ENCODE peak calls at places on chromosomes 12 and 14, in eight cellular contexts. M is PC-3; R is CD8-positive, alpha-beta memory T cell; F is right cardiac atrium; P is cardiac muscle cell; L is CD8-positive, alpha-beta T cell; S is transverse colon; D is RWPE2. X is an unnamed sample. For H3K27me3, the result is how much of the 10 kb centered on the place peaks cover.

GRCh38 chr12:49892084-49892731 is 11.5 kb downstream of the FAIM2 start:
- DNase-seq in M (no peak), R (no peak), F (no peak), P (no peak), L (no peak), S (no peak), D (peak), X (no peak)

GRCh38 chr14:65080954-65081747 is 21.2 kb downstream of the MAX start:
- DNase-seq in M (no peak), R (no peak), F (no peak), P (no peak), L (no peak), S (peak), D (no peak), X (no peak)

GRCh38 chr12:32261638-32262037 is 137.7 kb upstream of the FGD4 start:
- DNase-seq in M (no peak), R (no peak), F (no peak), P (no peak), L (no peak), S (no peak), D (no peak), X (no peak)

GRCh38 chr12:116455540-116456306 is 103.5 kb upstream of the MAP1LC3B2 start:
- DNase-seq in M (peak), R (no peak), F (peak), P (no peak), L (no peak), S (peak), D (no peak), X (peak)

GRCh38 chr14:68584786-68585185 is 208.1 kb downstream of the ZFP36L1 start:
- DNase-seq in M (no peak), R (no peak), F (peak), P (no peak), L (no peak), S (no peak), D (no peak), X (peak)

GRCh38 chr12:12913626-12914388 is 22.4 kb downstream of the GPRC5A start:
- DNase-seq in M (no peak), R (no peak), F (no peak), P (peak), L (no peak), S (no peak), D (no peak), X (no peak)

GRCh38 chr14:30223385-30223785 is 295.7 kb upstream of the PRKD1 start:
- DNase-seq in M (peak), R (no peak), F (peak), P (no peak), L (no peak), S (peak), D (peak), X (peak)

GRCh38 chr12:171743-172705 is 41.9 kb downstream of the SLC6A12 start:
- DNase-seq in M (no peak), R (no peak), F (peak), P (no peak), L (no peak), S (peak), D (no peak), X (no peak)

GRCh38 chr12:97941686-97942354 is 479.2 kb downstream of the RMST start:
- DNase-seq in M (peak), R (no peak), F (no peak), P (no peak), L (no peak), S (no peak), D (no peak), X (no peak)

GRCh38 chr12:104177663-104178501 is 37.7 kb upstream of the TXNRD1 start:
- DNase-seq in M (peak), R (no peak), F (peak), P (no peak), L (no peak), S (peak), D (no peak), X (peak)

GRCh38 chr12:57240926-57241555 is 9.9 kb downstream of the STAC3 start:
- DNase-seq in M (peak), R (no peak), F (no peak), P (no peak), L (no peak), S (peak), D (no peak), X (no peak)

GRCh38 chr14:79732911-79733310 is 478.4 kb downstream of the DIO2 start:
- DNase-seq in M (no peak), R (no peak), F (no peak), P (no peak), L (no peak), S (no peak), D (no peak), X (no peak)

GRCh38 chr12:108365324-108365723 is 26.2 kb upstream of the CMKLR1 start:
- DNase-seq in M (no peak), R (no peak), F (no peak), P (no peak), L (no peak), S (no peak), D (no peak), X (no peak)

GRCh38 chr12:95277139-95277538 is 59.5 kb downstream of the VEZT start:
- DNase-seq in M (peak), R (no peak), F (no peak), P (no peak), L (no peak), S (no peak), D (no peak), X (no peak)

GRCh38 chr14:25056688-25057078 is 6.7 kb upstream of the STXBP6 start:
- DNase-seq in M (no peak), R (no peak), F (no peak), P (no peak), L (no peak), S (no peak), D (no peak), X (no peak)

GRCh38 chr12:109445224-109445623 is 31.9 kb downstream of the KCTD10 start:
- DNase-seq in M (peak), R (no peak), F (no peak), P (no peak), L (no peak), S (no peak), D (no peak), X (no peak)

GRCh38 chr14:99012703-99013102 is 259.3 kb downstream of the BCL11B start:
- DNase-seq in M (no peak), R (no peak), F (no peak), P (no peak), L (no peak), S (no peak), D (no peak), X (no peak)

GRCh38 chr12:39752482-39753147 is 133.0 kb upstream of the ABCD2 start:
- DNase-seq in M (no peak), R (no peak), F (no peak), P (no peak), L (no peak), S (no peak), D (no peak), X (no peak)

GRCh38 chr14:38199768-38200167 is 7.9 kb upstream of the SSTR1 start:
- DNase-seq in M (peak), R (no peak), F (no peak), P (no peak), L (no peak), S (no peak), D (no peak), X (no peak)

GRCh38 chr12:119145367-119145766 is 33.4 kb upstream of the HSPB8 start:
- DNase-seq in M (no peak), R (no peak), F (no peak), P (no peak), L (no peak), S (no peak), D (no peak), X (no peak)
- H3K27me3 ChIP-seq in M (half or more), R (under half), F (under half), P (under half), L (under half), S (under half), D (under half), X (under half)

DNA sequence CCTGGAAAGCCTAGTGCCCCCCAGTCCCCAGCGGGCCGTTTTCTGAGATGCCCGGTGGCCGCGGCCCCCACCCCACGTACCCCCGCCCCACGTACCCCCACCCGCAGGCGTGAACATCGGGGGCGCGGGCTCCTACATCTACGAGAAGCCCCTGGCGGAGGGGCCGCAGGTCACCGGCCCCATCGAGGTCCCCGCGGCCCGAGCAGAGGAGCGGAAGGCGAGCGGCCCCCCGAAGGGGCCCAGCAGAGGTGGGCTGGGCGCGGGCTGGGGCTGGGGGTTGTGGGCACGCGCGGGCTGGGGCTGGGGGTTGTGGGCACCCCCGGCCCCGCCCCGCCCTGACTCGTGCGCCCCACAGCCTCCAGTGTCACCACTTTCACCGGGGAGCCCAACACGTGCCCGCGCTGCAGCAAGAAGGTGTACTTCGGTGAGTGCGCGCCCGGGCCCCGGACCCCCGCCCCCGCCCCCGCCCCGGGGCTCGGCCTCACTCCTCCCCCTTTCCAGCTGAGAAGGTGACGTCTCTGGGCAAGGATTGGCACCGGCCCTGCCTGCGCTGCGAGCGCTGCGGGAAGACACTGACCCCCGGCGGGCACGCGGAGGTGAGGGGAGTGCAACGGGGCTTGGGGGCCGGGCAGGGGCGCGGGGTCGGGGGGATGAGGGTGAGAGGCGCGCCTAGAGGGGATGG is 4.1 kb downstream of the CRIP2 start:
- DNase-seq in M (no peak), R (peak), F (peak), P (no peak), L (no peak), S (no peak), D (no peak), X (no peak)
- H3K4me3 ChIP-seq in M (no peak), R (no peak), F (no peak), P (peak), L (no peak), S (no peak), D (no peak), X (no peak)

GRCh38 chr12:63010698-63011097 is 75.7 kb upstream of the PPM1H start:
- DNase-seq in M (no peak), R (no peak), F (no peak), P (no peak), L (no peak), S (no peak), D (no peak), X (no peak)
- H3K27me3 ChIP-seq in M (under half), R (under half), F (under half), P (under half), L (under half), S (under half), D (under half), X (under half)

GRCh38 chr12:3078086-3078820 is 1.1 kb downstream of the TSPAN9 start:
- DNase-seq in M (no peak), R (peak), F (no peak), P (no peak), L (no peak), S (no peak), D (no peak), X (no peak)
- H3K4me3 ChIP-seq in M (peak), R (no peak), F (peak), P (peak), L (peak), S (peak), D (peak), X (no peak)

DNA sequence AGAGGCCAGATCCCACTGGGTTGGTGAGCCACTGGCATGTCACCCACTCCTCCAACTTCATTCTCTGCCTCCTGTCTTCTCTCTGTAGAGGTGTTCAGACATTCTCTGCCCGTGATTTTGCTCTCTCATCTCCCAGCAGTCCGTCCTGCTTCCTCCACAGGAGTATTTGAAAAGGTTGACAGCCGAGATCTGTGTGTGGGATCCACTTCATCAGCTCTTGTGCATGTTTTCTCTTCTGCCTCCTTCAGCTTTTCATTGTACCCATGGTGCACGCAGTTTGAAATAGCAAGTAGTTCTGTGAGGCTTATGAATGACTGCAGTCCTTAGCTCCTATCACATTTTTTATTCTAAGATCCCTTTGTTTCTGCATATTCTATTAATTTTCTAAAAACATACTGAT is 34.8 kb downstream of the ZC3H14 start:
- DNase-seq in M (no peak), R (no peak), F (no peak), P (no peak), L (no peak), S (no peak), D (no peak), X (no peak)
- H3K27me3 ChIP-seq in M (under half), R (under half), F (under half), P (under half), L (under half), S (under half), D (under half), X (under half)

DNA sequence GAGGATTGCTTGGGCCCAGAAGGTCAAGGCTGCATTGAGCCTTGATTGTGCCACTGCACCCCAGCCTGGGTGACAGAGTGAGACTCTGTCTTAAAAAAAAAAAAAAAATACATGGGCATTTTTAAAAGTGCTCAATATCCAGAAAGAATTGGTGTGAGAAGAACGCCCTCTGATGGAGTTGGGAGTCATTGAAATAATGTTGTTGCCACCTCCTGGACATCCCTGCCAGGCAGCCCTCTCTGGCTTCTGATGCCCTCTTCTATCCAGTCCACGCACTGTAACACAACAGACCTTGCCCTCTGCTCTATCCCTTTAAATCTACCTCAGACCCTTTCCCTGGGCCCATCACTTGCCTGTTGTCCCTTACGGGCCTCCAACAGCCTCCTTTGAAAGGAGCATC is 4.9 kb downstream of the PTGDR start:
- DNase-seq in M (peak), R (peak), F (no peak), P (peak), L (no peak), S (peak), D (no peak), X (no peak)
- H3K4me3 ChIP-seq in M (no peak), R (no peak), F (no peak), P (no peak), L (no peak), S (no peak), D (no peak), X (no peak)

GRCh38 chr14:72492196-72492595 is 401.7 kb downstream of the DPF3 start:
- DNase-seq in M (no peak), R (no peak), F (no peak), P (no peak), L (no peak), S (no peak), D (no peak), X (no peak)
- H3K27me3 ChIP-seq in M (under half), R (under half), F (under half), P (under half), L (under half), S (under half), D (under half), X (under half)